ENCODE peak calls at places on chromosomes 6 and 20, in five cellular contexts. C is K562, I is HepG2, O is SK-N-SH, Y is GM12878. Z is an unnamed sample.

GRCh38 chr6:65638047-65638831 is 68.8 kb downstream of the EYS start:
- DNase-seq in C (no peak), I (peak; percentile 45), O (peak; percentile 23), Y (no peak), Z (no peak)

GRCh38 chr6:39476151-39476550 is 153.6 kb upstream of the KCNK16 start:
- DNase-seq in C (no peak), I (no peak), O (no peak), Y (no peak), Z (no peak)

GRCh38 chr6:46453221-46453620 is 38.0 kb downstream of the RCAN2 start:
- DNase-seq in C (no peak), I (no peak), O (no peak), Y (no peak), Z (no peak)

GRCh38 chr20:35662541-35662940 is 2.2 kb downstream of the CPNE1 start:
- DNase-seq in C (no peak), I (no peak), O (no peak), Y (no peak), Z (no peak)

GRCh38 chr6:26268659-26269402 is 96.2 kb upstream of the BTN3A2 start:
- DNase-seq in C (no peak), I (peak; percentile 22), O (no peak), Y (no peak), Z (no peak)

GRCh38 chr6:45746046-45746445 is 269.6 kb downstream of the CLIC5 start:
- DNase-seq in C (no peak), I (no peak), O (no peak), Y (no peak), Z (no peak)

GRCh38 chr6:30483677-30484279 is 5.5 kb upstream of the HLA-E start:
- DNase-seq in C (peak; percentile 62), I (peak; percentile 66), O (peak; percentile 57), Y (peak; percentile 37), Z (peak; percentile 54)

GRCh38 chr6:26538936-26539615 is 910 bp downstream of the HMGN4 start:
- DNase-seq in C (no peak), I (no peak), O (no peak), Y (no peak), Z (no peak)

GRCh38 chr6:169445661-169446581 is 192.3 kb upstream of the THBS2 start:
- DNase-seq in C (no peak), I (no peak), O (no peak), Y (no peak), Z (no peak)

GRCh38 chr6:37102299-37103168 is 67.4 kb upstream of the PIM1 start:
- DNase-seq in C (peak; percentile 81), I (peak; percentile 92), O (peak; percentile 94), Y (no peak), Z (peak; percentile 36)

GRCh38 chr6:7140631-7141366 is 33.0 kb downstream of the RREB1 start:
- DNase-seq in C (peak; percentile 99), I (peak; percentile 67), O (peak; percentile 95), Y (no peak), Z (peak; percentile 36)

GRCh38 chr6:79718509-79719247 is 87.5 kb downstream of the SH3BGRL2 start:
- DNase-seq in C (no peak), I (no peak), O (no peak), Y (no peak), Z (no peak)

GRCh38 chr6:134908906-134909516 is 40.9 kb downstream of the ALDH8A1 start:
- DNase-seq in C (peak; percentile 27), I (peak; percentile 7), O (no peak), Y (no peak), Z (peak; percentile 64)

GRCh38 chr6:154434662-154435061 is 75.8 kb downstream of the CNKSR3 start:
- DNase-seq in C (no peak), I (no peak), O (no peak), Y (no peak), Z (no peak)

GRCh38 chr6:65461121-65461520 is 245.9 kb downstream of the EYS start:
- DNase-seq in C (peak; percentile 19), I (no peak), O (no peak), Y (no peak), Z (no peak)

GRCh38 chr6:41469951-41470340 is 76.2 kb upstream of the FOXP4 start:
- DNase-seq in C (no peak), I (no peak), O (no peak), Y (no peak), Z (no peak)

GRCh38 chr20:53298900-53299299 is 294.7 kb downstream of the ZNF217 start:
- DNase-seq in C (no peak), I (no peak), O (no peak), Y (no peak), Z (no peak)

GRCh38 chr6:154471609-154472362 is 38.7 kb downstream of the CNKSR3 start:
- DNase-seq in C (no peak), I (no peak), O (no peak), Y (no peak), Z (no peak)

GRCh38 chr20:32980990-32981389 is 23.2 kb downstream of the SUN5 start:
- DNase-seq in C (no peak), I (no peak), O (no peak), Y (no peak), Z (no peak)

GRCh38 chr6:45480697-45481415 is 103.1 kb upstream of the SUPT3H start:
- DNase-seq in C (no peak), I (no peak), O (no peak), Y (no peak), Z (no peak)

GRCh38 chr20:41903614-41904013 is 285.4 kb upstream of the CHD6 start:
- DNase-seq in C (no peak), I (no peak), O (no peak), Y (no peak), Z (no peak)

GRCh38 chr20:1427457-1428054 is 34.7 kb upstream of the FKBP1A start:
- DNase-seq in C (no peak), I (peak; percentile 25), O (peak; percentile 48), Y (no peak), Z (no peak)

GRCh38 chr6:141259832-141260231 is 872.9 kb upstream of the GJE1 start:
- DNase-seq in C (no peak), I (no peak), O (no peak), Y (no peak), Z (no peak)

GRCh38 chr20:60302875-60303274 is 344.7 kb downstream of the CDH26 start:
- DNase-seq in C (no peak), I (no peak), O (no peak), Y (no peak), Z (no peak)

GRCh38 chr6:124795879-124796838 is 166.1 kb upstream of the RNF217 start:
- DNase-seq in C (peak; percentile 13), I (no peak), O (no peak), Y (no peak), Z (no peak)

GRCh38 chr6:99334526-99335127 is 14.8 kb downstream of the FAXC start:
- DNase-seq in C (peak; percentile 51), I (peak; percentile 58), O (peak; percentile 42), Y (peak; percentile 21), Z (peak; percentile 57)

GRCh38 chr6:192313-192664 is 100.0 kb upstream of the DUSP22 start:
- DNase-seq in C (no peak), I (no peak), O (no peak), Y (no peak), Z (no peak)

GRCh38 chr6:81093046-81093445 is 659.4 kb downstream of the TENT5A start:
- DNase-seq in C (no peak), I (no peak), O (no peak), Y (no peak), Z (no peak)

GRCh38 chr6:10073326-10073725 is 341.5 kb downstream of the TFAP2A start:
- DNase-seq in C (no peak), I (no peak), O (no peak), Y (no peak), Z (no peak)

GRCh38 chr6:145151624-145152023 is 583.7 kb downstream of the EPM2A start:
- DNase-seq in C (no peak), I (no peak), O (no peak), Y (no peak), Z (no peak)

GRCh38 chr6:118012944-118013343 is 105.9 kb downstream of the SLC35F1 start:
- DNase-seq in C (no peak), I (peak; percentile 10), O (no peak), Y (no peak), Z (no peak)

GRCh38 chr6:144394209-144394608 is 109.1 kb downstream of the UTRN start:
- DNase-seq in C (no peak), I (no peak), O (no peak), Y (no peak), Z (no peak)

DNA sequence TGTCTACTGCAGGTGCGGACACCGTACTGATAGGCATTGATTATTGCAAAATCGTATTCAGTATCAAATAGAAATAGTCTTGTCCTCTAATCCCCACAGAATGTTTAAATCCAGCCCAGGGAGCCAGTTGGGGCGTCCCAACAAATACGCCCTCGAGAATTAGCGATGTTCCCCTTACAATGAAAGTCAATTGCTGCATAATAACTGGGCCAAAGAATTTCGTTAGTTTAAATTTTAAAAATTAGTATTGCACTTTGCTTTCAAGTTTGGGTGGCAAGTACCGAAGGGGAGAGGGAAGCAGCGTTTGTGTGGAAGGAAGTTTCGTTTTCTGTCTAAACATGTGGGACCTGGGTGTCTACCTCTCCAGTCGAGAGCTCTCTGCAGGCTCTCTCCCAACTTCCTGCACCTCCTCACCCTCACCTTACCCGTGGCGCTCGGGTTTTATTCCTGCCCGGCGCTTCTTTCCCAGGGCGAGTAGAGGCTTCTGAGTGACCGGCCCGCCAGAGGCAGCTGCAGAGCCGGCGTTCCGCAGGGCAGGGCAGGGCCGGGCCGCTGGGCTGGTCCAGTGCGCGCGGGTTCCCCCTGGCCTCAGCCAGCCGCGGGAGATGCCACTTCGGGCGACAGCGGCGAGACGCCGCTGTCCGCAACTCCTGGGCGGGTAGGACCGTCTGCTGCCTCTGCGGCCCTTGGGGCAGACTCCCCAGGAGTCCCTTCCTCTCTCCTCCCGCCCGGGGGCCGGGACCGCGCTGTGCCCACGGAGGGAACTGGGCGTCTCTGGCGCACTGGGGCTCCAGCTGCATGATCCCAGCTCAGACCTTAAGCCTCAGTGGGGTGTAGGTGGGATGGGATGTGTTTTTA is 862 bp upstream of the TFAP2C start:
- DNase-seq in C (no peak), I (no peak), O (peak; percentile 32), Y (no peak), Z (no peak)
- TF ChIP-seq ZBTB33 in C (no peak), I (no peak), O (no peak), Y (no peak), Z (no peak)

GRCh38 chr20:48295966-48296421 is 510.7 kb upstream of the SULF2 start:
- DNase-seq in C (no peak), I (peak; percentile 41), O (no peak), Y (no peak), Z (no peak)

GRCh38 chr20:48301189-48301588 is 515.9 kb upstream of the SULF2 start:
- DNase-seq in C (no peak), I (peak; percentile 45), O (no peak), Y (no peak), Z (no peak)

GRCh38 chr20:48298424-48298823 is 513.1 kb upstream of the SULF2 start:
- DNase-seq in C (no peak), I (no peak), O (no peak), Y (no peak), Z (no peak)

GRCh38 chr20:48302149-48302548 is 516.9 kb upstream of the SULF2 start:
- DNase-seq in C (no peak), I (no peak), O (no peak), Y (no peak), Z (no peak)

GRCh38 chr20:48298851-48299484 is 513.7 kb upstream of the SULF2 start:
- DNase-seq in C (no peak), I (peak; percentile 73), O (peak; percentile 71), Y (no peak), Z (peak; percentile 32)
- H3K36me3 ChIP-seq in C (no peaks in the 10 kb centered on the region), I (no peaks in the 10 kb centered on the region), O (no peaks in the 10 kb centered on the region), Y (no peaks in the 10 kb centered on the region), Z (no peaks in the 10 kb centered on the region)

GRCh38 chr20:49768204-49769124 is 44.2 kb upstream of the SLC9A8 start:
- DNase-seq in C (no peak), I (peak; percentile 100), O (no peak), Y (peak; percentile 31), Z (no peak)
- H3K27ac ChIP-seq in C (peak overlapping the region; percentile 27), I (peak overlapping the region; percentile 85), O (no peak overlapping the region), Y (no peak overlapping the region), Z (no peak overlapping the region)

GRCh38 chr6:95572098-95572497 is 5.2 kb upstream of the MANEA start:
- DNase-seq in C (no peak), I (no peak), O (no peak), Y (no peak), Z (no peak)
- TF ChIP-seq ZBTB33 in C (no peak), I (no peak), O (no peak), Y (no peak), Z (no peak)